ENCODE peak calls at places on chromosomes 4 and X, in five cellular contexts. W is tibial nerve; F is A549; K is CD4-positive, alpha-beta T cell; P is CD8-positive, alpha-beta T cell. S is an unnamed sample.

GRCh38 chr4:76090241-76090691 is 15.8 kb downstream of the ART3 start:
- DNase-seq in W (no peak), F (no peak), K (no peak), P (no peak), S (no peak)

GRCh38 chrX:74343970-74344622 is 40.1 kb downstream of the ZCCHC13 start:
- DNase-seq in W (no peak), F (peak), K (no peak), P (peak), S (peak)

GRCh38 chrX:65846974-65847373 is 179.5 kb downstream of the MSN start:
- DNase-seq in W (no peak), F (no peak), K (no peak), P (no peak), S (no peak)

GRCh38 chr4:101304916-101305315 is 42.4 kb downstream of the PPP3CA start:
- DNase-seq in W (no peak), F (no peak), K (no peak), P (no peak), S (no peak)

GRCh38 chr4:25356068-25356467 is 21.0 kb upstream of the ANAPC4 start:
- DNase-seq in W (no peak), F (no peak), K (no peak), P (no peak), S (no peak)

GRCh38 chrX:131058136-131058868 is at the start of gene ARHGAP36:
- DNase-seq in W (no peak), F (no peak), K (no peak), P (no peak), S (no peak)

GRCh38 chr4:101114936-101115372 is 232.4 kb downstream of the PPP3CA start:
- DNase-seq in W (no peak), F (no peak), K (no peak), P (no peak), S (no peak)

GRCh38 chrX:55210931-55211677 is 9.0 kb upstream of the PAGE5 start:
- DNase-seq in W (no peak), F (no peak), K (no peak), P (no peak), S (no peak)

GRCh38 chr4:157992948-157993839 is 179.6 kb downstream of the GASK1B start:
- DNase-seq in W (no peak), F (no peak), K (no peak), P (no peak), S (no peak)

GRCh38 chrX:6226646-6227444 is 1.8 kb downstream of the NLGN4X start:
- DNase-seq in W (no peak), F (no peak), K (no peak), P (no peak), S (peak)

GRCh38 chr4:84482564-84483563 is 16.2 kb downstream of the NKX6-1 start:
- DNase-seq in W (no peak), F (no peak), K (no peak), P (no peak), S (no peak)
- TF ChIP-seq CTCF in W (no peak), F (no peak), K (no peak), P (no peak), S (peak)

GRCh38 chr4:52864816-52865215 is 2.7 kb downstream of the RASL11B start:
- DNase-seq in W (no peak), F (no peak), K (no peak), P (no peak), S (no peak)

GRCh38 chr4:52861171-52861873 is 795 bp upstream of the RASL11B start:
- DNase-seq in W (no peak), F (no peak), K (no peak), P (no peak), S (no peak)

GRCh38 chr4:52863324-52863723 is 1.2 kb downstream of the RASL11B start:
- DNase-seq in W (no peak), F (no peak), K (no peak), P (no peak), S (no peak)

GRCh38 chr4:52862605-52863236 is 604 bp downstream of the RASL11B start:
- DNase-seq in W (no peak), F (no peak), K (no peak), P (no peak), S (no peak)

DNA sequence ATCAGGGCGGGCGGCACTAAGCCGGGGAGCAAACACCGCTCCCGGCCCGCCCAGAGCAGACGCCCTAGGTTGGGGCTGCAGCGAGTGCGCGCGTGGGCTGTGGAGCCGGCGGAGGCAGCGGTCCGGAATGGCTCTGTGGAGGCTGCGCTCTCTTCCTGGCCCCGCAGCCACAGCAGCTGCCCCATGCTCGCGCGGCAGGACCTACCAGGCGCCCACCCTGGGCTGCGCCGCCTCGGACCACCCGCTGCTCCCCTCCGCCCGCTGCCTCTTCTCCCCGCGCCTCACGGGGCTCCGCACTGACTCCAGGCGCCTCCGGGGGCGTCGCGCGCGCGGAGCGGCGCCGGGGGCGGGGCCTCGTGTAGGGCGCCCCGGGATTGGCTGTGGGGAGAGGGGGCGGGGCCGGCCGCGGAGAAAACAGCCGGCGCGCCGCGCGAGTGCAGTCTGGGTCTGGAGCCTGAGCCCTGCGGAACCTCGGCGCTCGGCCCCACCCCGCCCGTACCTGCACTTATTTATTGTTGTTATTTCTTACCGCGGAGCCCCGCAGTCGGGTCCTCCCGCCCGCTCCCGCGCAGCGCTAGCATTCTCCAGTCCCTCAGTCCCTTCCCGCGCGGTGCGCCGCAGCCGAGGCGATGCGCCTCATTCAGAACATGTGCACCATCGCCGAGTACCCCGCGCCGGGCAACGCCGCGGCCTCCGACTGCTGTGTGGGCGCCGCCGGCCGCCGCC is at the start of gene RASL11B:
- DNase-seq in W (peak), F (peak), K (peak), P (peak), S (peak)
- TF ChIP-seq CTCF in W (peak), F (no peak), K (peak), P (peak), S (peak)

GRCh38 chrX:41661366-41662095 is 27.2 kb upstream of the GPR34 start:
- DNase-seq in W (no peak), F (no peak), K (no peak), P (no peak), S (no peak)
- TF ChIP-seq CTCF in W (no peak), F (no peak), K (no peak), P (no peak), S (no peak)

GRCh38 chr4:39998659-39999345 is 21.1 kb upstream of the PDS5A start:
- DNase-seq in W (no peak), F (no peak), K (no peak), P (no peak), S (no peak)
- TF ChIP-seq CTCF in W (no peak), F (no peak), K (no peak), P (no peak), S (no peak)

S was measured in progenitor cell of endocrine pancreas.